ENCODE peak calls at places on chromosomes 13 and 19, in five cellular contexts. T is colonic mucosa, A is endodermal cell, C is psoas muscle, V is fibroblast of lung. U is an unnamed sample.
A peak's percentile ranks its signal among the peaks of the same experiment; 100 is the strongest.

GRCh38 chr19:28234637-28235036 is 978.3 kb downstream of the UQCRFS1 start:
- DNase-seq in T (no peak), A (peak; percentile 35), C (no peak), V (no peak), U (no peak)

GRCh38 chr13:110333837-110334236 is 26.8 kb downstream of the COL4A2 start:
- DNase-seq in T (no peak), A (no peak), C (no peak), V (no peak), U (no peak)

GRCh38 chr19:3346677-3347353 is 19.6 kb upstream of the NFIC start:
- DNase-seq in T (peak; percentile 55), A (peak; percentile 35), C (peak; percentile 89), V (peak; percentile 87), U (no peak)

GRCh38 chr13:71359641-71360040 is 507.4 kb downstream of the DACH1 start:
- DNase-seq in T (no peak), A (no peak), C (no peak), V (peak; percentile 18), U (no peak)

GRCh38 chr19:48509467-48510194 is 2.0 kb downstream of the LMTK3 start:
- DNase-seq in T (no peak), A (peak; percentile 65), C (no peak), V (no peak), U (no peak)

GRCh38 chr13:52804202-52804641 is 44.2 kb downstream of the PCDH8 start:
- DNase-seq in T (no peak), A (no peak), C (no peak), V (no peak), U (no peak)

GRCh38 chr13:41188584-41188983 is 5.8 kb downstream of the KBTBD7 start:
- DNase-seq in T (no peak), A (no peak), C (no peak), V (peak; percentile 74), U (no peak)

GRCh38 chr13:48493851-48494250 is 39.0 kb downstream of the RCBTB2 start:
- DNase-seq in T (no peak), A (no peak), C (no peak), V (peak; percentile 63), U (no peak)

GRCh38 chr13:30787747-30788535 is 52.6 kb downstream of the ALOX5AP start:
- DNase-seq in T (no peak), A (no peak), C (no peak), V (no peak), U (no peak)

GRCh38 chr19:21750586-21751128 is 16.7 kb downstream of the ZNF100 start:
- DNase-seq in T (no peak), A (no peak), C (peak; percentile 49), V (no peak), U (no peak)

GRCh38 chr13:38767506-38768265 is 80.8 kb downstream of the FREM2 start:
- DNase-seq in T (no peak), A (no peak), C (no peak), V (no peak), U (peak; percentile 21)

GRCh38 chr13:35356572-35356971 is 119.9 kb downstream of the MAB21L1 start:
- DNase-seq in T (no peak), A (no peak), C (no peak), V (no peak), U (no peak)

GRCh38 chr13:30905932-30906383 is at the start of gene MEDAG:
- DNase-seq in T (peak; percentile 39), A (no peak), C (peak; percentile 92), V (peak; percentile 78), U (no peak)

GRCh38 chr13:34719060-34719875 is 222.8 kb upstream of the NBEA start:
- DNase-seq in T (no peak), A (no peak), C (no peak), V (no peak), U (no peak)

GRCh38 chr19:3136684-3137055 is 837 bp downstream of the GNA15 start:
- DNase-seq in T (no peak), A (peak; percentile 36), C (no peak), V (no peak), U (peak; percentile 76)

GRCh38 chr13:25886438-25887214 is 165.2 kb downstream of the SHISA2 start:
- DNase-seq in T (no peak), A (peak; percentile 41), C (no peak), V (peak; percentile 95), U (peak; percentile 79)

GRCh38 chr13:23796546-23796945 is 92.7 kb downstream of the MIPEP start:
- DNase-seq in T (no peak), A (no peak), C (no peak), V (peak; percentile 32), U (no peak)

GRCh38 chr19:4374451-4375163 is 25.7 kb downstream of the SH3GL1 start:
- DNase-seq in T (peak; percentile 74), A (peak; percentile 76), C (peak; percentile 95), V (peak; percentile 95), U (peak; percentile 65)

GRCh38 chr13:95099541-95099940 is 201.7 kb downstream of the ABCC4 start:
- DNase-seq in T (no peak), A (no peak), C (no peak), V (peak; percentile 66), U (no peak)

GRCh38 chr13:113906566-113906965 is 42.7 kb upstream of the GAS6 start:
- DNase-seq in T (peak; percentile 16), A (peak; percentile 30), C (no peak), V (no peak), U (no peak)

GRCh38 chr19:40283414-40284250 is 1.5 kb downstream of the AKT2 start:
- DNase-seq in T (peak; percentile 31), A (no peak), C (no peak), V (peak; percentile 12), U (no peak)

GRCh38 chr13:40664100-40665060 is 2.1 kb downstream of the FOXO1 start:
- DNase-seq in T (peak; percentile 87), A (peak; percentile 82), C (peak; percentile 92), V (peak; percentile 38), U (peak; percentile 58)

GRCh38 chr13:24745861-24746617 is 17.9 kb upstream of the RNF17 start:
- DNase-seq in T (no peak), A (peak; percentile 64), C (no peak), V (no peak), U (no peak)

GRCh38 chr13:38905081-38905480 is 85.5 kb downstream of the STOML3 start:
- DNase-seq in T (no peak), A (no peak), C (no peak), V (no peak), U (no peak)

GRCh38 chr19:39514840-39515550 is at the start of gene SELENOV:
- DNase-seq in T (no peak), A (peak; percentile 92), C (no peak), V (no peak), U (no peak)

GRCh38 chr19:17843428-17843827 is 4.4 kb downstream of the JAK3 start:
- DNase-seq in T (no peak), A (no peak), C (no peak), V (no peak), U (no peak)

DNA sequence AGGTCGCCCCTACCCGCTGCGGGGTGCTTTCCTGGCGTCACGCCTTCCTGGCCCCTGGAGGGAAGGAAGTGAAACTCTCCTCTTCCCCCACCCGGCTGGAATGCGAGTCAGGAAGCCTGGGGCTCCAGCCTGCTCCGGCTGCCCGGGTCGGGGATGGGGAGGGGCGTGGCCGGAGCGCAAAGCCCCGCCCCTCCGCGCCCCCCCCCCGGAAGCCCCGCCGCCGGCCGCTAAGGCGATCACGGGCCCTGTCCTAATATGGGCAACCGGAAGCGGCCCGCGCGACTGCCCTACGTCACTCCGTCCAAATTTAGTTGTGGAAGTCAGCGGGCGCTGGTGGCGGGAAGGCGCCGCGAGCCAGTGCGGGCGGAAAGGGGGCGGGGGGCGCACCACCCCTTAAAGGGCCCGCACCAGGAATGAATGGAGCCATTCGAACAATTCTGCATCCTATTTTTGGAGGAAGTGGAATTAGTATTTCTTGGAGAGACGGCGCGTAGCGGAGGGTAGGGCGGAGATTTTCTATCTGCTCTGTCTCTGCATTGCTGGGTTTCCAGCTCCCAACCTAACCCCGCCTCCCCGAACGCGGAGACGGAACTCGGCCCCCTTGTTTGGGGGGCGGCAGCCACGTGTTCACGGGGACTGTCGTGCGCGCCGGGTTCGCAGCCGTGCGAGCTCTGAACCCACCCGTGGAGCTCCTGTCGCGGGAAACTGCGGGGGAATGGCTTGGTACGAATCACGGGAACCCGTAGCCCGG is 1.6 kb downstream of the IER2 start:
- DNase-seq in T (peak; percentile 98), A (peak; percentile 99), C (peak; percentile 99), V (peak; percentile 98), U (peak; percentile 92)
- TF ChIP-seq CTCF in T (no peak), A (peak; percentile 17), C (no peak), V (peak; percentile 20), U (peak; percentile 42)

GRCh38 chr19:33382006-33382405 is 8.5 kb downstream of the CEBPG start:
- DNase-seq in T (no peak), A (no peak), C (no peak), V (no peak), U (no peak)

GRCh38 chr19:33385956-33386355 is 12.4 kb downstream of the CEBPG start:
- DNase-seq in T (no peak), A (no peak), C (peak; percentile 82), V (no peak), U (no peak)

GRCh38 chr19:33386361-33386858 is 12.9 kb downstream of the CEBPG start:
- DNase-seq in T (no peak), A (no peak), C (peak; percentile 73), V (no peak), U (no peak)

GRCh38 chr19:33384983-33385382 is 11.5 kb downstream of the CEBPG start:
- DNase-seq in T (no peak), A (no peak), C (no peak), V (no peak), U (no peak)

DNA sequence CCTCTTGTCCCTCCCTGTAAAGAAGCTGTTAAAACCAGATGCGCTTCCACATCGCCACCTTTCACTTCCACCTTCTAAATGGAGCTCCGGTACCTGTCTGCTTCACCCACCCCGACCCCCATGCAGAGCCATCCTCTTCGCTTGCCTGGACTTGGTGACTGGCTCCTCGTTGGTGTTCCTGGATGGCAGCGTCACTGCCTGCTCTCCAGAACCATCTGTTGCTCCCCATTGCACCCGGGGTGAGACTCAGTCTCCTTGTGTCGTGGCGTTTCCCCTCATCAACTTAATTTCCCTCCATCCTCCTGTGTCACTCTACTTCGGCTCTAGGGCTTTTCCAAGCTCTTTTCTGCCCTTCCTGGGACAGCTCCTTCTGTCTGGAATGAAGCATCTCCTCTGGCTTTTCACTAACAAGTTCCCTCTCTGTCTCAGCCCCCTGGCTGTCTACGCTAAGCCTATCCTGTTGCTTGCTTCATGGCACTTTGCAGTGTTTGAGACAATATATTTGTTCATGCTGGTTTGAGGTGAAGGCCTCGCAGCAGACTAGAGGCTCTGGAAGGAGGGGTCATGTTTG is 10.3 kb downstream of the CEBPG start:
- DNase-seq in T (no peak), A (no peak), C (no peak), V (no peak), U (no peak)
- H3K4me1 ChIP-seq in T (no peaks in the 10 kb centered on the region), A (peaks cover under 1% of the 10 kb centered on the region), C (peaks cover 54% of the 10 kb centered on the region), V (no peaks in the 10 kb centered on the region), U (no peaks in the 10 kb centered on the region)

GRCh38 chr19:801030-801860 is 4.0 kb downstream of the PTBP1 start:
- DNase-seq in T (peak; percentile 55), A (peak; percentile 55), C (peak; percentile 77), V (peak; percentile 43), U (no peak)

GRCh38 chr19:800360-801029 is 3.2 kb downstream of the PTBP1 start:
- DNase-seq in T (peak; percentile 65), A (peak; percentile 54), C (no peak), V (no peak), U (no peak)

GRCh38 chr19:798415-799075 is 1.3 kb downstream of the PTBP1 start:
- DNase-seq in T (peak; percentile 85), A (peak; percentile 57), C (no peak), V (no peak), U (no peak)

GRCh38 chr19:797528-798414 is 519 bp downstream of the PTBP1 start:
- DNase-seq in T (peak; percentile 91), A (peak; percentile 92), C (peak; percentile 96), V (peak; percentile 90), U (peak; percentile 63)

GRCh38 chr19:799076-799881 is 2.0 kb downstream of the PTBP1 start:
- DNase-seq in T (no peak), A (peak; percentile 77), C (no peak), V (peak; percentile 61), U (no peak)
- TF ChIP-seq CTCF in T (no peak), A (peak; percentile 49), C (no peak), V (peak; percentile 41), U (peak; percentile 50)

GRCh38 chr19:30662211-30662861 is 290.2 kb downstream of the ZNF536 start:
- DNase-seq in T (no peak), A (peak; percentile 28), C (no peak), V (no peak), U (no peak)
- H3K4me1 ChIP-seq in T (no peaks in the 10 kb centered on the region), A (no peaks in the 10 kb centered on the region), C (no peaks in the 10 kb centered on the region), V (no peaks in the 10 kb centered on the region), U (no peaks in the 10 kb centered on the region)